ENCODE peak calls at places on chromosomes 5 and 9, in five cellular contexts. M is GM12878, A is H1, Z is SK-N-SH, W is K562. P is an unnamed sample.

GRCh38 chr9:116189683-116190082 is 36.1 kb downstream of the PAPPA start:
- DNase-seq in M (no peak), A (no peak), Z (no peak), W (no peak), P (no peak)

GRCh38 chr5:6407547-6408259 is 29.4 kb upstream of the MED10 start:
- DNase-seq in M (no peak), A (no peak), Z (no peak), W (peak), P (no peak)

GRCh38 chr5:174101331-174101730 is 55.8 kb downstream of the NSG2 start:
- DNase-seq in M (no peak), A (no peak), Z (no peak), W (no peak), P (no peak)

GRCh38 chr5:91175708-91176107 is 207.4 kb downstream of the ARRDC3 start:
- DNase-seq in M (no peak), A (no peak), Z (no peak), W (no peak), P (no peak)

GRCh38 chr5:17185776-17186175 is 31.7 kb upstream of the BASP1 start:
- DNase-seq in M (no peak), A (no peak), Z (no peak), W (no peak), P (no peak)

GRCh38 chr5:88830567-88830966 is 52.4 kb downstream of the MEF2C start:
- DNase-seq in M (no peak), A (no peak), Z (no peak), W (no peak), P (no peak)

GRCh38 chr9:3240651-3241268 is 285.0 kb downstream of the RFX3 start:
- DNase-seq in M (peak), A (peak), Z (peak), W (peak), P (peak)

GRCh38 chr5:149946118-149946517 is 1.5 kb upstream of the PDE6A start:
- DNase-seq in M (no peak), A (no peak), Z (no peak), W (no peak), P (no peak)

GRCh38 chr9:96566401-96567202 is 53.0 kb downstream of the CDC14B start:
- DNase-seq in M (no peak), A (peak), Z (peak), W (peak), P (peak)

GRCh38 chr5:141692919-141693848 is 11.2 kb upstream of the ARAP3 start:
- DNase-seq in M (no peak), A (no peak), Z (no peak), W (peak), P (no peak)

GRCh38 chr9:19203058-19203457 is 27.4 kb upstream of the DENND4C start:
- DNase-seq in M (no peak), A (no peak), Z (no peak), W (no peak), P (no peak)

GRCh38 chr5:172114875-172115422 is 73.1 kb downstream of the STK10 start:
- DNase-seq in M (peak), A (no peak), Z (no peak), W (no peak), P (no peak)

GRCh38 chr5:6704361-6704851 is 8.8 kb upstream of the TENT4A start:
- DNase-seq in M (no peak), A (no peak), Z (no peak), W (no peak), P (no peak)

GRCh38 chr5:137199966-137200365 is 299.2 kb downstream of the SPOCK1 start:
- DNase-seq in M (no peak), A (peak), Z (no peak), W (no peak), P (no peak)

GRCh38 chr5:106386287-106386686 is 1284.5 kb downstream of the EFNA5 start:
- DNase-seq in M (no peak), A (no peak), Z (no peak), W (no peak), P (no peak)

GRCh38 chr5:3092664-3093063 is 341.2 kb upstream of the IRX2 start:
- DNase-seq in M (no peak), A (no peak), Z (no peak), W (no peak), P (no peak)

GRCh38 chr9:37942616-37943328 is 38.8 kb upstream of the SLC25A51 start:
- DNase-seq in M (no peak), A (no peak), Z (no peak), W (no peak), P (no peak)
- H3K9ac ChIP-seq in M (no peak), A (no peak), Z (peak), W (no peak), P (no peak)

DNA sequence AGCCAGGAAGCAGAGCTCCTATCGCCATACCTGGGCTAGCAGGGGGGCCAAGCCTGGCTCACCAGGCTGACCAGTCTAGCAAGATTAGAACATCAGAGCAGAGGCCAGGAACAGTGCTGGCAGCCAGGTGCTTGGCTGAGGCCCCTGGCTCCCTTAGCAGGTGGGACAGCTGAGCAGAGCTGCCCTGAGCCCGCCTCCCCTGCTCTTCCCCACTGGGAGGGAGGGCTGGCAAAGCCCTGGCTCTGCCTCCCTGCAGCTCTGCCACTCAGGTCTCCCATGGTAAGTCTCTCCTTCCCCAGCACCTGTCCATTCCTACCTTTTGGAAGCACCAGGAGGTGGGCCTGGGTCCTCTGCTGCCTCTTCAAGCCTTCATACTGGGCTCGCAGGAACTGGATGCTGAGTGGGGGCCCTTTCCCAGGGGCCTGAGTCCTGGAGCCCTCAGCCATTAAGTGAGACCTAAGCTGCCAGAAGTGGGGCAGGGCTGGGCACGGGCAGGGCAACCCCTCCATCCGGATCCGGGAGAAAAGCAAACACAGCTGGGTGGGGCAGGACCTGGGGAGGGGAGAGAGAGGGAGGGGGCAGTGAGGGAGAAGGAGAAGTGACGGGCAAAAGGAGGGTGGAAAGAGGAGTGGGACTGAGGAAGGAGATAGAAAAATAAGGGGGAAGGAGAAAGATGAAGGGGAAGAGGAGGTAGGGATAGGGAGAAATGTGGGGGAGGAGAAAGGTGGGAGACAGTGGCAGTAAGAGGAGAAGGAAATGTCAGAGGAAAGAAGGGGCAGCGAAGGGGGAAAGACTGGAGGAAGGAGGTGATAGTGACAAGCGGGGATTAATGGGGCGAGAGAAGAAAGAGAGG is 662 bp downstream of the C9orf152 start:
- DNase-seq in M (no peak), A (no peak), Z (no peak), W (no peak), P (no peak)
- TF ChIP-seq EP300 in M (no peak), A (no peak), Z (no peak), W (no peak), P (no peak)

GRCh38 chr5:98763001-98763630 is 10.3 kb upstream of the RGMB start:
- DNase-seq in M (no peak), A (no peak), Z (no peak), W (no peak), P (no peak)
- TF ChIP-seq JUND in M (no peak), A (peak), Z (peak), W (no peak), P (no peak)

DNA sequence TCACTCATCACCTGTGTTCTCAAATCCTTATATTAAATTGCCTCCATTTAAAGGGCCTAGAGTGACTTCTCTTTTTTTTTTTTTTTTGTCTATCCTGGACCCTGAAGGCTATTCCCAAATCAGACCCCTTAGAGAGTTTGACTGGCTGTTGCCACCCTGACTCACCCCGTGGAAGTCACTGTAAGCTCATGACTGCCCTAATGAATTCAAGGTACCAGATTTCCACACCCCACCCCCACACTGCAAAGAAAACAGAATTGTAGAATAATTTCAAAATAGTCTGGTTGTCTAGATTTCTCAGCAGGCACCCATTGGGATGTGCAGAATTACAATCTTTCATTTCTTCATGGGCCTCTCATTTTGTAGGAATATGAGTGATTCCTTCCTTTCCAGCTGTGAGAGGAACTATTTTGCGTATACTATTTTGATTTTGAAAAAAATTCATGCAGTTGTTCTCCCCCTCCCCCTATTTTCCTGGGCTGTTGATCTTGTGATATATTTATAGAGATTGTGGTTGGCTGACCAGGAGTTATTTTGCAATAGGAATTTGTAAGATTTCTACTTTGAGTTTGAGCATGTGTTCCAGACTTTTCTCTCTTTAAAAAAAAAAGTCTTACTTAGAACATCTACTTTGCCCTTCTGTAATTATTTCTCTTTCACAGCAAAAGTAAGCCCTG is 79.1 kb downstream of the ZNF618 start:
- DNase-seq in M (no peak), A (no peak), Z (no peak), W (no peak), P (no peak)
- H3K9ac ChIP-seq in M (no peak), A (no peak), Z (no peak), W (no peak), P (no peak)

P was measured in HepG2.